ENCODE peak calls at places on chromosome 19, in five cellular contexts. I, R, V, A and P are unnamed samples.

GRCh38 chr19:31253816-31254551 is 95.3 kb downstream of the TSHZ3 start:
- DNase-seq in I (peak), R (no peak), V (peak), A (no peak), P (no peak)

GRCh38 chr19:56969726-56970125 is 129.2 kb upstream of the PEG3 start:
- DNase-seq in I (no peak), R (no peak), V (no peak), A (no peak), P (no peak)

GRCh38 chr19:30314805-30315155 is 57.4 kb upstream of the ZNF536 start:
- DNase-seq in I (no peak), R (no peak), V (no peak), A (no peak), P (no peak)

GRCh38 chr19:8321067-8321759 is at the start of the genes NDUFA7 and RPS28:
- DNase-seq in I (peak), R (peak), V (peak), A (peak), P (peak)

GRCh38 chr19:18020212-18021067 is 12.5 kb downstream of the ARRDC2 start:
- DNase-seq in I (no peak), R (peak), V (no peak), A (no peak), P (no peak)

GRCh38 chr19:32812036-32812435 is 57.5 kb downstream of the SLC7A9 start:
- DNase-seq in I (no peak), R (no peak), V (no peak), A (no peak), P (no peak)

GRCh38 chr19:29016926-29017760 is 195.8 kb downstream of the UQCRFS1 start:
- DNase-seq in I (no peak), R (no peak), V (no peak), A (no peak), P (no peak)

GRCh38 chr19:41577144-41577830 is 1.3 kb downstream of the CEACAM21 start:
- DNase-seq in I (no peak), R (no peak), V (no peak), A (no peak), P (no peak)

GRCh38 chr19:6030214-6030507 is 52.2 kb upstream of the RANBP3 start:
- DNase-seq in I (peak), R (no peak), V (peak), A (no peak), P (no peak)

GRCh38 chr19:9126900-9127405 is at the start of gene OR7G3:
- DNase-seq in I (no peak), R (no peak), V (no peak), A (no peak), P (no peak)

GRCh38 chr19:48506138-48506733 is 5.4 kb downstream of the LMTK3 start:
- DNase-seq in I (peak), R (no peak), V (peak), A (no peak), P (no peak)

GRCh38 chr19:49638360-49638759 is 1.6 kb downstream of the RRAS start:
- DNase-seq in I (no peak), R (no peak), V (no peak), A (no peak), P (no peak)

GRCh38 chr19:29665826-29666633 is 769 bp downstream of the PLEKHF1 start:
- DNase-seq in I (peak), R (peak), V (peak), A (no peak), P (no peak)

GRCh38 chr19:29702958-29703320 is 12.1 kb downstream of the C19orf12 start:
- DNase-seq in I (no peak), R (no peak), V (no peak), A (no peak), P (no peak)

GRCh38 chr19:8192227-8192820 is 16.8 kb upstream of the CERS4 start:
- DNase-seq in I (no peak), R (no peak), V (no peak), A (no peak), P (no peak)

GRCh38 chr19:39306075-39306474 is 9.9 kb downstream of the IFNL1 start:
- DNase-seq in I (no peak), R (no peak), V (no peak), A (no peak), P (no peak)

GRCh38 chr19:39308531-39309304 is 11.9 kb downstream of the LRFN1 start:
- DNase-seq in I (no peak), R (no peak), V (no peak), A (no peak), P (no peak)

GRCh38 chr19:39310558-39311311 is 9.9 kb downstream of the LRFN1 start:
- DNase-seq in I (no peak), R (no peak), V (no peak), A (no peak), P (no peak)

GRCh38 chr19:39307233-39307821 is 11.1 kb downstream of the IFNL1 start:
- DNase-seq in I (no peak), R (peak), V (no peak), A (no peak), P (no peak)

GRCh38 chr19:39307822-39308530 is 11.8 kb downstream of the IFNL1 start:
- DNase-seq in I (no peak), R (no peak), V (no peak), A (no peak), P (no peak)
- TF ChIP-seq EZH2 in I (no peak), R (no peak), V (no peak), A (no peak), P (no peak)

GRCh38 chr19:16397791-16398529 is 73.3 kb downstream of the KLF2 start:
- DNase-seq in I (no peak), R (no peak), V (peak), A (no peak), P (no peak)
- H3K27ac ChIP-seq in I (no peak), R (no peak), V (no peak), A (no peak), P (peak)

DNA sequence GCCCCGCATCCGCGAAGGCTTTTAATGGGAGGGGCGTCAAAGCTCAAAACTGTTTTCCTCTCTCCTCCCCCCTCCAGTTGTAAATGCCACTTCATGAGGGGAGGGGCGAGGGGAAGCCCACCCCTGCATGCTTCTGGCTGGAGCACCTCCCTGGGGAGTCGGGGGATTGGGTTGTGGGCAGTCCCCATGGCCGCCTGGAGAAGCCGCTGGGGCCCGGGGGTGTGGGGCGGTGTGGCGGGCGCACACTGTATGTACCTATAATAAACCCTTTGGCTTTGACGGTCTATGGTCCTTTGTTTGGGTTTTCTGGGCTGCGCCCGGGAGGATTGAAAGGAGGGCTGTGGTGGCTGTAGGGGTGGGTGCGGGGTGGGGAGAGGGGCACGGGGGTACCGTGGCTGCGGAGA is 490 bp upstream of the SHKBP1 start:
- DNase-seq in I (no peak), R (no peak), V (no peak), A (no peak), P (no peak)
- TF ChIP-seq EZH2 in I (no peak), R (no peak), V (no peak), A (no peak), P (no peak)

GRCh38 chr19:2590630-2591399 is 111.7 kb downstream of the GNG7 start:
- DNase-seq in I (no peak), R (no peak), V (no peak), A (no peak), P (no peak)

GRCh38 chr19:2584002-2584401 is 108.1 kb downstream of the GADD45B start:
- DNase-seq in I (no peak), R (no peak), V (no peak), A (no peak), P (no peak)

GRCh38 chr19:2589441-2589840 is 113.1 kb downstream of the GNG7 start:
- DNase-seq in I (no peak), R (no peak), V (no peak), A (no peak), P (no peak)

GRCh38 chr19:2586196-2586595 is 110.3 kb downstream of the GADD45B start:
- DNase-seq in I (no peak), R (no peak), V (no peak), A (no peak), P (no peak)

GRCh38 chr19:2587001-2587719 is 111.2 kb downstream of the GADD45B start:
- DNase-seq in I (peak), R (no peak), V (no peak), A (no peak), P (no peak)
- H3K27ac ChIP-seq in I (no peak), R (no peak), V (no peak), A (no peak), P (no peak)

DNA sequence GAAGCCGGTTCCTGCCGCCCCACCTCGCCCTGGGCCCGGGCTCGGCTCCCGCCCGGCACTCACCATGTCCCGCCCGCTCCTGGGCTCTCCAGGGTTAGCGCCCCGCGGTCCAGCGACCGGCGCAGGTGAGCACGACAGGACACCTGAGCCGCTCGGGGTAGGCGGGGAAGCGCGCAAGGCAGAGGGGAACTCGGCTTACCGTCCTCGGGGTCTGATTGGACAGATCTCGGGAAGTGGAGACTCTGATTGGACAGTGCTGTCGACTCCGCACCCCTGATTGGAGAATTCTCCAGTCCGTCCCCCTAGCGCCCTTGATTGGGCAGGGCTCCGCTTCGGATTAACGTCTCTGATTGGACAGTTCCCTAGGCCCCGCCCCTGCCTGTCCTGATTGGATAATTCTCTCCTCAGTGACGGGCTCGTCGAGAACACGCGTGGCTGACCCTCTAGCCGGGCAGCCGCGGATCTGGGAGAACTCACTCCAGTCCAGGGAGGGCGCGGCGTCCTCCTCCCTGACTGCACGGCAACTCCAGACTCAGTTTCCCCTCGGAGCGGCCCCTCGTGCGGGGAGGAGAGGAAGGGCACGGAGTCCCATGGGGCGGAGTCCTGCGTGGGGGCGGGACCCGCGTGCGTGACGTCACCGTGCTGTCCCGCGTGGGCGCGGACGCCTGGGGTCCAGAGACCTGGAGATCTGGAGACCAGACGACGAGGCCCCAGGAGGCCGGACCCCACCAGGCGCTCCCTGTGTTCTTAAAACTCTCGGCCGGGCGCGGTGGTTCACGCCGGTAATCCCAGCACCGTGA is at the start of gene ZNF77:
- DNase-seq in I (peak), R (peak), V (peak), A (peak), P (peak)
- TF ChIP-seq EZH2 in I (no peak), R (no peak), V (no peak), A (no peak), P (no peak)

GRCh38 chr19:1189419-1189818 is 15.4 kb upstream of the SBNO2 start:
- DNase-seq in I (no peak), R (peak), V (peak), A (peak), P (no peak)
- H3K27ac ChIP-seq in I (no peak), R (peak), V (no peak), A (peak), P (no peak)

GRCh38 chr19:55451522-55452380 is 8.7 kb upstream of the SHISA7 start:
- DNase-seq in I (no peak), R (no peak), V (no peak), A (no peak), P (no peak)
- TF ChIP-seq EZH2 in I (peak), R (no peak), V (peak), A (no peak), P (no peak)

DNA sequence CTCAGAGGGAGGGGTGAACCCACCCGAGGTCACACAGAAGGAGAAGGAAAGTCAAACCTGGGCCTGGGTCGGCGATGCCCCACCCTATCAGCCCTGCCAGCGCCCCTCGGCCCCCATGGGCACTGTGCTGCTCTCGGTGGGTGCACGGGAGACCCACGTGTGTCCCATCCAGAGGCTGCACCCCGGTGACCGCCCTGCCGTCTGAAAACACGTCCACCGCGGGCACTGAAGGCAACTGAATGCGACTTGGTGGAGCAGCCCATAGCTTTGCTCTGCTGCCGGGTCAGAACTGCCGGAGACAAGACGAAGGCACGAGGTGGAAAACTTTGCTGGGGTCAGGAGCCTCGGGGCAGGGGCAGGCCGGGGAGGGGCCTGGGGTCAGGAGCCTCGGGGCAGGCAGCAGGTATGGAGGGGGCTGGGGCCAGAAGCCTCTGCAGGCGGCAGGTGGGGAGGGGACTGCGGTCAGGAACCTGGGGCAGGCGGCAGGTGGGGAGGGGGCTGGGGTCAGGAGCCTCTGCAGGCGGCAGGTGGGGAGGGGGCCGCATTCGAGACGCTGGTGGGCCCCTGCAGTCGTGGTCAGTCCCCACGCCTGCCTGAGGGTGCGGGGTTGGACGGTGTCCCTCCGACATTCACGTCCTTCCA is 30.5 kb downstream of the PIP5K1C start:
- DNase-seq in I (no peak), R (no peak), V (no peak), A (no peak), P (no peak)
- H3K27ac ChIP-seq in I (peak), R (no peak), V (no peak), A (no peak), P (no peak)

GRCh38 chr19:58393725-58394033 is 1.8 kb upstream of the RNF225 start:
- DNase-seq in I (no peak), R (no peak), V (no peak), A (no peak), P (no peak)
- TF ChIP-seq EZH2 in I (no peak), R (no peak), V (no peak), A (no peak), P (no peak)